ENCODE peak calls at places on chromosomes 2 and 18, in five cellular contexts. E is GM23338, P is endodermal cell, D is cardiac muscle cell, V is suprapubic skin. Q is an unnamed sample. For H3K4me1, the result is how much of the 10 kb centered on the place peaks cover.

GRCh38 chr2:145543856-145544255 is 1023.9 kb upstream of the ZEB2 start:
- DNase-seq in E (no peak), P (no peak), D (no peak), V (no peak), Q (no peak)

GRCh38 chr2:9256147-9256546 is 49.5 kb downstream of the ASAP2 start:
- DNase-seq in E (no peak), P (no peak), D (no peak), V (no peak), Q (no peak)

GRCh38 chr2:75424936-75425619 is 135.7 kb downstream of the EVA1A start:
- DNase-seq in E (peak), P (peak), D (peak), V (no peak), Q (no peak)

GRCh38 chr2:45191972-45192371 is 182.7 kb upstream of the SIX2 start:
- DNase-seq in E (no peak), P (no peak), D (peak), V (no peak), Q (peak)

GRCh38 chr2:205763708-205764501 is 81.6 kb downstream of the NRP2 start:
- DNase-seq in E (peak), P (peak), D (peak), V (peak), Q (peak)

GRCh38 chr18:75247601-75248421 is 37.2 kb downstream of the TSHZ1 start:
- DNase-seq in E (no peak), P (no peak), D (peak), V (no peak), Q (no peak)

GRCh38 chr18:904135-905090 is at the start of gene ADCYAP1:
- DNase-seq in E (peak), P (peak), D (no peak), V (no peak), Q (no peak)

GRCh38 chr18:38367473-38367872 is 801.9 kb upstream of the CELF4 start:
- DNase-seq in E (peak), P (no peak), D (no peak), V (no peak), Q (no peak)

GRCh38 chr2:164328310-164328709 is 293.0 kb downstream of the GRB14 start:
- DNase-seq in E (no peak), P (no peak), D (no peak), V (no peak), Q (no peak)

GRCh38 chr2:234444888-234445287 is 52.0 kb downstream of the ARL4C start:
- DNase-seq in E (no peak), P (peak), D (peak), V (no peak), Q (no peak)

GRCh38 chr2:118508282-118508681 is 339.2 kb downstream of the EN1 start:
- DNase-seq in E (no peak), P (no peak), D (no peak), V (no peak), Q (no peak)

GRCh38 chr2:123085479-123085878 is 939.6 kb upstream of the CNTNAP5 start:
- DNase-seq in E (no peak), P (no peak), D (no peak), V (no peak), Q (no peak)
- H3K4me1 ChIP-seq in E (under half), P (under half), D (under half), V (under half), Q (under half)

DNA sequence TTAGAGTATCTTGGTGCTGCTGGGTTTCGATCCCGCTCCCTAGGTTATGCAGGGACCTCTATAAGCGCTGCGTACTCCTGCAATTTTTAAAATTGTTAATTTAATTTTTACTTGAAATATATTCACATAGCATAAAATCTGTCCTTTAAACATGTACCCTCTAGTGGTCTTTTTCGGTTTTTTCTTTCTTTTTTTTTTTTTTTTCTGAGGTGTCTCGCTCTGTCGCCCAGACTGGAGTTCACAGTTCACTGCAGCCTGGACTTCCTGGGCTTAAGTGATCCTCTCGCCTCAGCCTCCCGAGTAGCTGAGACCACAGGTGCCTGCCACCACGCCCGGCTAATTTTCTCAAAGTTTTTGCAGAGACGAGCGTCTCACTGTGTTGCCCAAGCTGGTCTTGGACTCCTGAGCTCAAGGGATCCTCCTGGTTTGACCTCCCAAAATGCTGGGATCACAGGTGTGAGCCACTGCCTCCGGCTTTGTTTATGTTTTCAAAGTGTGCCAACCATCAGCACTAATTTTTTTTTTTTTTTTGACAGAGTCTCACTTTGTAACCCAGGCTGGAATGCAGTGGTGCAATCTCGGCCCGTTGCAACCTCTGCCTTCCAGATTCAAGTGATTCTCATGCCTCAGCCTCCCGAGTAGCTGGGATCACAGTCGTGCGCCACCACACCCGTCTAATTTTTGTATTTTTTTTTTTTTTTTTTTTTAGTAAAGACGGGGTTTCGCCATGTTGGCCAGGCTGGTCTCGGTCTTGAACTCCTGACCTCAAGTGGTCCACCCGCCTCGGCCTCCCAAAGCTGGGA is 585 bp upstream of the MOB1A start:
- DNase-seq in E (no peak), P (no peak), D (peak), V (no peak), Q (no peak)
- TF ChIP-seq CTCF in E (peak), P (peak), D (peak), V (no peak), Q (peak)

DNA sequence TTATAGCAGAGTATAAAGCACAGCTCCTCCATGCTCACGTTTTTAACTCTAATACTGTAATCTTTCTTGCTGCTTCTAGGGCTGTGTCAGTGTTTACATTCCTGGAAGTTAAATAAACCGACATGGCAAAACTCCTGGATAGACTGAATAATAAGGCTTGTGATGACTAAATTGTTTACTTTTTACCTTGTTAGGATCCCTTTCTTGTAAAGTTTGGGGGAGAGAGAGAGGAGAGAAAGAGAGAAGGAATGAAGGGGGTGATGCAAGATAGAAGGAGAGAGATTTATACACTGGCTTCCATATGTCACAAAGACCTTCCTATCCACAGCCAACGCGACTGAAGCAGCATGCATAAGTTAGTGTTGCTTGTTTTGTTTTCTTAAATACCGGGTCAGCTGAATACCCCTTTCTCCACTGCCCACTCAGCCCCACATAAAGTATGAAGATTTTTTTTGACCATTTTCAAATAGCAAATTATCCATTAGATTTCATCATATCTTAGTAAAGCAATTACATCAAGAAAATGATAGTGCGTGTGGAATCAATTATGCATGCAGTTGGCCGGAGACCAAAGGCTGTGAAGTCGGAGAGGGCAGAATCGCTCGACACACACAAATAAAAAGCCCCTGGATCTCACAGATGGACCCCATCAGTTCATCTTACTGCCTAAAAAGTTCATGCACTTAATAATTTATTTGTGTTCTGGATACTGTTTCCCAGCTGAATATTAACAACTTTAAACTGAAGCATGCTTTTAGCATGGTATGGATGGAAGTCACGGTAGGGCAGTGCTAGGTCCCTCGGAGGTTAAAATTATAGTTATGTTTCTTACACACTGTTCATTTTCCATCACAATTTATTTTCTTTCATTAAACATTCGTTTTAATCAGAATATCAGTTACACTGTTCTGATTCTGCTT is 20.1 kb downstream of the BCL11A start:
- DNase-seq in E (no peak), P (no peak), D (peak), V (no peak), Q (no peak)
- H3K4me1 ChIP-seq in E (half or more), P (half or more), D (half or more), V (half or more), Q (under half)

GRCh38 chr18:77000527-77000926 is 132.1 kb downstream of the MBP start:
- DNase-seq in E (peak), P (peak), D (peak), V (no peak), Q (peak)
- TF ChIP-seq CTCF in E (peak), P (peak), D (peak), V (peak), Q (peak)

DNA sequence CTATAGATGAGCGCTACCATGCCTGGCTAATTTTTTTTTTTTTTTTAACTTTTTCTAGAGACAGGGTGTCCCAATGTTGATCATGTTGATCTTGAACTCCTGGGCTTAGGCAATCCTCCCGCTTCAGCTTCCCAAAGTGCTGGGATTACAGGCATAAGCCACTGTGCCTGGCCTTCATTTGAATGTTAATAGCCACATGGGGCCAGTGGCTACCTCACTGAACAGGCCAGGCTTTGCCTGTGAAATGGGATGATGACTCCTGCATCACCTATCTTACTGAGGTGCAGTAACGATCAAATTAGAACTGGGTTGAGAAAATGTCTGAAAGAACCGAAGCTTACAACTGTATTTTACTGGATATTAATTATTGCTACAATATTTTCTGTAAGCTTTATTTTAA is 278.7 kb downstream of the TCF4 start:
- DNase-seq in E (peak), P (no peak), D (no peak), V (no peak), Q (no peak)
- H3K4me1 ChIP-seq in E (under half), P (under half), D (under half), V (under half), Q (under half)

Q was measured in uterus.